ENCODE peak calls at places on chromosomes 3 and 15, in ten cellular contexts. T, D, Z, N, B, C, I, V, U and S are unnamed samples.

GRCh38 chr3:4656059-4656458 is 162.9 kb downstream of the ITPR1 start:
- DNase-seq in D (peak; percentile 81), T (peak; percentile 79), I (peak; percentile 62), N (peak; percentile 81), V (peak; percentile 89), Z (peak; percentile 69), B (no peak), C (peak; percentile 54), U (peak; percentile 69), S (peak; percentile 16)

GRCh38 chr15:83066034-83066760 is 855 bp downstream of the BTBD1 start:
- DNase-seq in B (no peak), I (no peak), C (no peak), T (no peak), N (no peak), U (no peak), Z (no peak), D (no peak), V (peak; percentile 28), S (no peak)

GRCh38 chr3:39346785-39347585 is 17.5 kb downstream of the CCR8 start:
- DNase-seq in I (no peak), U (no peak), V (no peak), C (no peak), Z (no peak), D (no peak), N (no peak), B (no peak), T (no peak), S (no peak)

GRCh38 chr3:134708671-134709070 is 57.8 kb upstream of the KY start:
- DNase-seq in N (no peak), D (no peak), Z (peak; percentile 13), U (no peak), I (no peak), B (no peak), V (peak; percentile 67), T (no peak), C (no peak), S (no peak)

GRCh38 chr3:61522064-61522463 is 39.3 kb upstream of the PTPRG start:
- DNase-seq in N (no peak), T (no peak), B (no peak), V (no peak), I (no peak), Z (no peak), D (no peak), U (no peak), C (no peak), S (no peak)

GRCh38 chr3:69324362-69325025 is 61.4 kb downstream of the FRMD4B start:
- DNase-seq in I (no peak), V (no peak), N (no peak), Z (no peak), B (no peak), D (no peak), T (peak; percentile 30), U (no peak), C (no peak), S (no peak)

GRCh38 chr15:88621789-88622604 is 857 bp downstream of the AEN start:
- DNase-seq in U (no peak), I (peak; percentile 62), C (no peak), V (peak; percentile 75), B (no peak), D (no peak), N (peak; percentile 56), Z (no peak), T (peak; percentile 28), S (no peak)

GRCh38 chr3:65953301-65953812 is 85.4 kb downstream of the MAGI1 start:
- DNase-seq in V (no peak), T (peak; percentile 81), C (no peak), Z (peak; percentile 64), U (peak; percentile 93), B (no peak), D (no peak), I (no peak), N (no peak), S (peak; percentile 74)

GRCh38 chr3:23480324-23480704 is 277.2 kb downstream of the UBE2E2 start:
- DNase-seq in V (no peak), U (no peak), N (no peak), B (no peak), I (no peak), C (no peak), Z (no peak), T (no peak), D (no peak), S (no peak)

GRCh38 chr3:3560566-3561336 is 238.5 kb upstream of the LRRN1 start:
- DNase-seq in V (no peak), T (no peak), C (no peak), B (no peak), D (no peak), U (no peak), N (no peak), Z (no peak), I (no peak), S (no peak)
- H3K27ac ChIP-seq in V (no peak overlapping the region), T (no peak overlapping the region), C (no peak overlapping the region), B (no peak overlapping the region), D (peak overlapping the region; percentile 41), U (no peak overlapping the region), N (peak overlapping the region; percentile 99), Z (no peak overlapping the region), I (no peak overlapping the region), S (no peak overlapping the region)

GRCh38 chr3:184157206-184157605 is 2.0 kb downstream of the DVL3 start:
- DNase-seq in C (no peak), N (no peak), Z (no peak), T (no peak), U (no peak), I (no peak), B (no peak), D (no peak), V (no peak), S (no peak)
- H3K27ac ChIP-seq in C (peak overlapping the region; percentile 96), N (no peak overlapping the region), Z (peak overlapping the region; percentile 88), T (peak overlapping the region; percentile 97), U (no peak overlapping the region), I (peak overlapping the region; percentile 99), B (no peak overlapping the region), D (peak overlapping the region; percentile 98), V (peak overlapping the region; percentile 68), S (no peak overlapping the region)

GRCh38 chr15:98725874-98726273 is 77.5 kb downstream of the IGF1R start:
- DNase-seq in I (no peak), C (no peak), B (no peak), N (no peak), V (no peak), T (no peak), D (no peak), Z (no peak), U (no peak), S (no peak)

GRCh38 chr15:98722645-98723044 is 74.3 kb downstream of the IGF1R start:
- DNase-seq in I (no peak), C (no peak), N (no peak), U (no peak), B (no peak), D (no peak), Z (no peak), V (no peak), T (no peak), S (no peak)

GRCh38 chr15:98724017-98724416 is 75.7 kb downstream of the IGF1R start:
- DNase-seq in C (no peak), Z (no peak), V (no peak), N (no peak), D (no peak), I (no peak), B (no peak), T (no peak), U (no peak), S (no peak)

GRCh38 chr15:98723195-98723594 is 74.9 kb downstream of the IGF1R start:
- DNase-seq in B (no peak), C (no peak), I (no peak), T (no peak), V (no peak), D (no peak), N (no peak), Z (no peak), U (no peak), S (no peak)

DNA sequence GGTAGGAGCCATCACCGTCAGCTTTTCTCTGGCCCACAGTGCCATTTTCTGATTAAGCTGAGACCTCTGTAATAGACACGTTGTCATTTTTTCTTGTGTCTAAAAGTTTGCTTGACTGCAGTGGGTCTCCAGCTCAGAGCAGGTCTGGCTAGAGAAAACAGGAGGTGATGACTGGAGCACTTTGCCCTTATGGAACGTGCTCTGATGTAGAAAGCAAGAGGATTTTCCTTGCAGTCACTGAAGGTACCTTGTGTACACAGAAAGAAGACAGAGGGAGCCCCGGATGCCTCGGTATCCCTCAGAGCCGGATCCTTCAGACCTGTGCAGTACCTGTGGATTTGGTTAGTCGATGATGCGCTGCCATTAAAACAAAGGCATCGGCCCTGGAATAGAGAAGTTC is 76.2 kb downstream of the IGF1R start:
- DNase-seq in B (no peak), C (no peak), D (no peak), Z (no peak), V (no peak), U (no peak), N (no peak), T (no peak), I (no peak), S (no peak)
- H3K27ac ChIP-seq in B (no peak overlapping the region), C (no peak overlapping the region), D (peak overlapping the region; percentile 54), Z (peak overlapping the region; percentile 90), V (no peak overlapping the region), U (peak overlapping the region; percentile 91), N (no peak overlapping the region), T (no peak overlapping the region), I (peak overlapping the region; percentile 92), S (no peak overlapping the region)

GRCh38 chr15:42495361-42496212 is at the start of gene SNAP23:
- DNase-seq in B (peak; percentile 66), V (peak; percentile 98), N (peak; percentile 97), D (peak; percentile 97), U (peak; percentile 94), Z (peak; percentile 97), I (peak; percentile 92), T (peak; percentile 96), C (peak; percentile 91), S (peak; percentile 76)

GRCh38 chr15:42503822-42504221 is 8.4 kb downstream of the SNAP23 start:
- DNase-seq in V (no peak), T (no peak), N (no peak), Z (no peak), I (no peak), C (no peak), U (no peak), B (no peak), D (no peak), S (no peak)

GRCh38 chr15:42498212-42499038 is 3.0 kb downstream of the SNAP23 start:
- DNase-seq in N (no peak), I (no peak), Z (no peak), C (no peak), T (no peak), B (no peak), D (no peak), U (no peak), V (no peak), S (no peak)

GRCh38 chr15:42502472-42502871 is 7.0 kb downstream of the SNAP23 start:
- DNase-seq in U (no peak), C (no peak), Z (no peak), V (no peak), B (no peak), T (no peak), D (no peak), N (no peak), I (no peak), S (no peak)

DNA sequence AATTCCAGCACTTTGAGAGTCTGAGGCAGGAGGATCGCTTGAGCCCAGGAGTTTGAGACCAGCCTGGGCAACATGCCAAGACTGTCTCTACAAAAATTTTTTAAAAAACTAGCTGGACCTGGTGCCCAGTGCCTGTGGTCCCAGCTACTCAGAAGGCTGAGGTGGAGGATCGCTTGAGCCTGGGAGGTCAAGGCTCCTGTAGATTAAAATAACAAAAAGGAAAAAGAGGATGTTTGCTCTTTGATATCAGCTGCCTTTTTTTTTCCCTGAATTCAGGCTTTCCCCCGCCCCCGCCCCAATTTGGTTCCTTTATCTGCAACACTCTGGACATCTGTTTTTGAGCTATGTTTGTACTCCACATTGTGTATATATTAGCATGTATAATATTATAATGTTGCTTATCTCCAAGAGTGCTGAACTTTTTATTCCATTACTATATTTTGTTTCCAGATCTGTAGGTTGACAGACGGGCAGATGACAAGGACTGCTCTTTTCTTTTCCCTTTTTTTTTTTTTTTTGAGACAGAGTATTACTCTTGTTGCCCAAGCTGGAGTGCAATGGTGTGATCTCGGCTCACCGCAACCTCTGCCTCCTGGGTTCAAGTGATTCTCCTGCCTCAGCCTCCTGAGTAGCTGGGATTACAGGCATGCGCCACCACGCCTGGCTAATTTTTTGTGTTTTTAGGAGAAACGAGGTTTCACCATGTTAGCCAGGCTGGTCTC is 4.6 kb downstream of the SNAP23 start:
- DNase-seq in I (no peak), T (no peak), C (no peak), Z (no peak), B (no peak), D (no peak), N (no peak), U (no peak), V (no peak), S (no peak)
- H3K27ac ChIP-seq in I (no peak overlapping the region), T (no peak overlapping the region), C (peak overlapping the region; percentile 88), Z (peak overlapping the region; percentile 44), B (no peak overlapping the region), D (peak overlapping the region; percentile 63), N (peak overlapping the region; percentile 28), U (no peak overlapping the region), V (peak overlapping the region; percentile 47), S (peak overlapping the region; percentile 47)